ENCODE peak calls at places on chromosome X, in four cellular contexts. Z is mesendoderm, M is K562, W is Panc1. S is an unnamed sample. For H3K4me1, the result is how much of the 10 kb centered on the place peaks cover.

GRCh38 chrX:114800719-114801118 is 216.7 kb downstream of the IL13RA2 start:
- DNase-seq in Z (no peak), M (peak), W (no peak), S (no peak)

GRCh38 chrX:110407910-110408545 is 49.4 kb downstream of the RTL9 start:
- DNase-seq in Z (peak), M (peak), W (peak), S (no peak)

GRCh38 chrX:75746891-75747639 is 38.0 kb downstream of the MAGEE2 start:
- DNase-seq in Z (peak), M (peak), W (no peak), S (no peak)

GRCh38 chrX:155000841-155001240 is 21.7 kb downstream of the F8 start:
- DNase-seq in Z (no peak), M (no peak), W (no peak), S (no peak)

GRCh38 chrX:149571770-149572169 is 15.5 kb downstream of the MAGEA9B start:
- DNase-seq in Z (no peak), M (no peak), W (no peak), S (no peak)

GRCh38 chrX:38326086-38326485 is 1.2 kb downstream of the RPGR start:
- DNase-seq in Z (no peak), M (no peak), W (no peak), S (no peak)

GRCh38 chrX:46791927-46792825 is 33.3 kb upstream of the SLC9A7 start:
- DNase-seq in Z (peak), M (peak), W (peak), S (no peak)

GRCh38 chrX:38600089-38600755 is 38.9 kb downstream of the TSPAN7 start:
- DNase-seq in Z (no peak), M (no peak), W (no peak), S (no peak)

GRCh38 chrX:95885074-95885473 is 799.6 kb upstream of the DIAPH2 start:
- DNase-seq in Z (no peak), M (no peak), W (no peak), S (no peak)

GRCh38 chrX:3743821-3744439 is 30.5 kb upstream of the PRKX start:
- DNase-seq in Z (no peak), M (no peak), W (no peak), S (no peak)

GRCh38 chrX:40546870-40547269 is 33.9 kb upstream of the ATP6AP2 start:
- DNase-seq in Z (no peak), M (no peak), W (no peak), S (no peak)

GRCh38 chrX:15797707-15798106 is 7.4 kb downstream of the ZRSR2 start:
- DNase-seq in Z (no peak), M (no peak), W (no peak), S (no peak)

GRCh38 chrX:150902434-150903109 is 4.1 kb upstream of the CD99L2 start:
- DNase-seq in Z (peak), M (no peak), W (no peak), S (peak)

GRCh38 chrX:619451-619811 is 11.2 kb upstream of the SHOX start:
- DNase-seq in Z (no peak), M (no peak), W (no peak), S (no peak)

GRCh38 chrX:153209347-153209746 is 30.3 kb downstream of the MAGEA1 start:
- DNase-seq in Z (no peak), M (no peak), W (no peak), S (no peak)

GRCh38 chrX:23616361-23616760 is 50.9 kb upstream of the PRDX4 start:
- DNase-seq in Z (peak), M (peak), W (no peak), S (no peak)

GRCh38 chrX:70421618-70422017 is 1.5 kb upstream of the GDPD2 start:
- DNase-seq in Z (peak), M (no peak), W (no peak), S (no peak)

GRCh38 chrX:133607419-133608348 is 192.4 kb upstream of the GPC4 start:
- DNase-seq in Z (no peak), M (no peak), W (no peak), S (no peak)

GRCh38 chrX:120672389-120672788 is 42.5 kb upstream of the C1GALT1C1 start:
- DNase-seq in Z (no peak), M (peak), W (peak), S (no peak)

GRCh38 chrX:127306262-127306661 is 486.7 kb downstream of the PRR32 start:
- DNase-seq in Z (no peak), M (no peak), W (no peak), S (no peak)

GRCh38 chrX:5646818-5647217 is 581.8 kb downstream of the NLGN4X start:
- DNase-seq in Z (no peak), M (no peak), W (no peak), S (no peak)

GRCh38 chrX:2371026-2371778 is 129.6 kb downstream of the DHRSX start:
- DNase-seq in Z (peak), M (peak), W (no peak), S (peak)

GRCh38 chrX:144801786-144802185 is 445.5 kb upstream of the SPANXN1 start:
- DNase-seq in Z (no peak), M (no peak), W (no peak), S (no peak)

GRCh38 chrX:103918050-103918449 is 44.4 kb upstream of the TMSB15B start:
- DNase-seq in Z (peak), M (peak), W (no peak), S (no peak)

GRCh38 chrX:47222776-47223350 is 4.4 kb downstream of the CDK16 start:
- DNase-seq in Z (peak), M (no peak), W (no peak), S (no peak)

GRCh38 chrX:107324493-107325310 is 118.3 kb downstream of the DNAAF6 start:
- DNase-seq in Z (peak), M (peak), W (no peak), S (peak)

GRCh38 chrX:118507766-118508165 is 12.2 kb downstream of the DOCK11 start:
- DNase-seq in Z (no peak), M (no peak), W (no peak), S (no peak)

GRCh38 chrX:78366576-78366975 is 39.2 kb upstream of the CYSLTR1 start:
- DNase-seq in Z (no peak), M (no peak), W (no peak), S (no peak)

GRCh38 chrX:133405498-133406180 is 9.7 kb downstream of the GPC4 start:
- DNase-seq in Z (peak), M (no peak), W (no peak), S (no peak)

GRCh38 chrX:152873361-152873760 is 24.5 kb upstream of the ZNF185 start:
- DNase-seq in Z (no peak), M (no peak), W (no peak), S (no peak)

GRCh38 chrX:119647552-119648420 is 41.6 kb upstream of the NKRF start:
- DNase-seq in Z (no peak), M (no peak), W (no peak), S (no peak)

GRCh38 chrX:25523574-25523973 is 507.8 kb upstream of the ARX start:
- DNase-seq in Z (peak), M (peak), W (no peak), S (peak)

GRCh38 chrX:44596277-44596676 is 53.6 kb upstream of the FUNDC1 start:
- DNase-seq in Z (no peak), M (no peak), W (no peak), S (no peak)

GRCh38 chrX:123648028-123648810 is 84.6 kb downstream of the THOC2 start:
- DNase-seq in Z (peak), M (peak), W (no peak), S (peak)

GRCh38 chrX:154751669-154752271 is 893 bp upstream of the GAB3 start:
- DNase-seq in Z (no peak), M (peak), W (no peak), S (no peak)

GRCh38 chrX:103215037-103215767 is at the start of gene BEX4:
- DNase-seq in Z (peak), M (peak), W (no peak), S (peak)

GRCh38 chrX:72124540-72125201 is 7.0 kb downstream of the RTL5 start:
- DNase-seq in Z (peak), M (no peak), W (no peak), S (no peak)
- H3K4me1 ChIP-seq in Z (under half), M (under half), W (under half), S (under half)

GRCh38 chrX:72307646-72308051 is 1.9 kb upstream of the CITED1 start:
- DNase-seq in Z (peak), M (peak), W (no peak), S (no peak)
- H3K4me3 ChIP-seq in Z (no peak), M (peak), W (no peak), S (no peak)

GRCh38 chrX:20263474-20263873 is 3.2 kb downstream of the RPS6KA3 start:
- DNase-seq in Z (no peak), M (peak), W (no peak), S (no peak)
- H3K4me1 ChIP-seq in Z (under half), M (under half), W (under half), S (under half)

GRCh38 chrX:148500428-148501120 is at the start of gene AFF2:
- DNase-seq in Z (peak), M (no peak), W (no peak), S (no peak)
- H3K4me3 ChIP-seq in Z (no peak), M (no peak), W (peak), S (peak)

GRCh38 chrX:48960291-48960690 is 2.9 kb upstream of the OTUD5 start:
- DNase-seq in Z (no peak), M (no peak), W (no peak), S (no peak)
- H3K4me1 ChIP-seq in Z (under half), M (under half), W (under half), S (under half)

DNA sequence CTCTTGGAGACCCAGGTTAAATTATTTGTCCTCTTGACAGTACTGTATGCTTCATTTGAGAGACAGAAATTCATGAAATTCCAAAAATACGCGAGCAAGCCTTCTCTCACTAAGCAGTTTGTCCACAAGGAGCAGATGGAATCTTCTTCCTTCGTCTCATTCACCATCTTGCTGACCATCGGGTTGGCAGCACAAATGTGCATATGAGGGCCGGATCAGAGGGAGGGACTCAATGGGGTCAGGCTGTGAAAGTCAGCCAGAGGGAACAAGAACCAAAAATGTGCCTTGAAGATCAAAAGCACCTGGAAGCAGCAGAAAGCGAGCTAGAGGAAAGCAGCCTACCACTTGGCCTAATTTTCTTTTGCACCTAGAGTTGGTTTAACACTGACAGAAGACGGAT is 16.4 kb downstream of the NHSL2 start:
- DNase-seq in Z (no peak), M (no peak), W (no peak), S (no peak)
- H3K4me3 ChIP-seq in Z (no peak), M (no peak), W (no peak), S (no peak)

DNA sequence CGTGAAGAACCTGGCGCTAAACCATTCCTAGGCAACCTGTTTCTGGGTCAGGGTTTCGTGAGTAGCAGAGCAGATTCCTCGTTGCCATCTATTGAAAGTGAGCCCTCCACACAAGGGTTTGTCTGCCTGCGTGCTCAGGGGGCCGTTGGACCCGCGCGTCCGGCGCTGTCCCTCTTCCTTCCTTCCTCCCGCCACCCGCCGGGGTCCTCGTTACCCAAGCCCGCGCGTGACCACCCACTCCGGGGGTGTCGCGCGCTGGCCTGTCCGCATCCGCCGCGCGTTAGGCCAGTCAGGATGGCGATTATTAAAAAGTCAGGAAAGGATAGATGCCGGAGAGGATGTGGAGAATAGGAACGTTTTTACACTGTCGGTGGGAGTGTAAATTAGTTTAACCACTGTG is 66.8 kb downstream of the LINC00632 start:
- DNase-seq in Z (no peak), M (no peak), W (no peak), S (no peak)
- H3K4me1 ChIP-seq in Z (under half), M (under half), W (under half), S (under half)

DNA sequence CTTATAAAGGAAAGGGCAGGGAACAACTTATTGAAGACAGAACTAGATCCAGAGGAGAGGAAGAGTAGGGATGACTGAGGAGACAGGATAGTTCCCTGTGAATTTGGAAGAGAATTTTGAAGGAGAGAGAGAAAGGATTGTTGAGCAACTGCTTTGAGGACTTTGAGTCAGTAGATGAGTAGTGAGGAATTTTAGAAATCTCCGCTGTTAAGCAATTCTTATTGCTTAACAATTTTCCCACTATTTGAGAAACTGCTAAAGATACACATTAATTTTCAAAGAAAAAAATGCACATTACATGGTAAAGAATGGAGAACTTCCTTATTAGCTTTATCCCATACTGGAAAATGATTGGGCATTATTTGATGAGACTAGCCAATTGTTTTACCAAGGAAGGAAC is 116.3 kb upstream of the NRK start:
- DNase-seq in Z (no peak), M (no peak), W (no peak), S (no peak)
- H3K4me3 ChIP-seq in Z (no peak), M (no peak), W (no peak), S (no peak)

GRCh38 chrX:69154051-69154450 is 11.2 kb downstream of the PJA1 start:
- DNase-seq in Z (no peak), M (no peak), W (no peak), S (no peak)
- H3K4me1 ChIP-seq in Z (under half), M (under half), W (under half), S (under half)